ENCODE peak calls at places on chromosomes 11 and 22, in nine cellular contexts. One of them, this sample, is unnamed.

GRCh38 chr11:120186799-120187591 is 23.8 kb upstream of the OAF start:
- DNase-seq in NCI-H1105 treated with DMSO at 0.1 percent for 48 hours: no peak
- DNase-seq in dorsolateral prefrontal cortex: no peak
- DNase-seq in AG20443: peak
- DNase-seq in RPMI8226: no peak
- DNase-seq in T-cell: no peak
- DNase-seq in ELR: peak
- DNase-seq in stimulated activated CD8-positive, alpha-beta memory T cell treated with anti-CD3 and anti-CD28 coated beads, Interleukin-4, amount 100 ng/mL, for 24 hours: no peak
- DNase-seq in esophagus muscularis mucosa: no peak
- DNase-seq in this sample: peak

GRCh38 chr22:19853058-19853878 is 1.4 kb downstream of the GNB1L start:
- DNase-seq in RPMI8226: no peak
- DNase-seq in stimulated activated CD8-positive, alpha-beta memory T cell treated with anti-CD3 and anti-CD28 coated beads, Interleukin-4, amount 100 ng/mL, for 24 hours: no peak
- DNase-seq in AG20443: peak
- DNase-seq in dorsolateral prefrontal cortex: peak
- DNase-seq in esophagus muscularis mucosa: no peak
- DNase-seq in NCI-H1105 treated with DMSO at 0.1 percent for 48 hours: no peak
- DNase-seq in ELR: no peak
- DNase-seq in T-cell: no peak
- DNase-seq in this sample: no peak

GRCh38 chr11:34938621-34939020 is 22.2 kb downstream of the PDHX start:
- DNase-seq in stimulated activated CD8-positive, alpha-beta memory T cell treated with anti-CD3 and anti-CD28 coated beads, Interleukin-4, amount 100 ng/mL, for 24 hours: no peak
- DNase-seq in ELR: no peak
- DNase-seq in RPMI8226: no peak
- DNase-seq in dorsolateral prefrontal cortex: no peak
- DNase-seq in T-cell: no peak
- DNase-seq in NCI-H1105 treated with DMSO at 0.1 percent for 48 hours: no peak
- DNase-seq in esophagus muscularis mucosa: no peak
- DNase-seq in AG20443: no peak
- DNase-seq in this sample: no peak

GRCh38 chr11:73154178-73154577 is 12.1 kb upstream of the FCHSD2 start:
- DNase-seq in stimulated activated CD8-positive, alpha-beta memory T cell treated with anti-CD3 and anti-CD28 coated beads, Interleukin-4, amount 100 ng/mL, for 24 hours: no peak
- DNase-seq in T-cell: peak
- DNase-seq in AG20443: no peak
- DNase-seq in esophagus muscularis mucosa: no peak
- DNase-seq in dorsolateral prefrontal cortex: no peak
- DNase-seq in NCI-H1105 treated with DMSO at 0.1 percent for 48 hours: no peak
- DNase-seq in ELR: no peak
- DNase-seq in RPMI8226: peak
- DNase-seq in this sample: no peak

GRCh38 chr11:12539570-12539969 is 134.7 kb upstream of the TEAD1 start:
- DNase-seq in RPMI8226: no peak
- DNase-seq in esophagus muscularis mucosa: no peak
- DNase-seq in dorsolateral prefrontal cortex: no peak
- DNase-seq in NCI-H1105 treated with DMSO at 0.1 percent for 48 hours: no peak
- DNase-seq in stimulated activated CD8-positive, alpha-beta memory T cell treated with anti-CD3 and anti-CD28 coated beads, Interleukin-4, amount 100 ng/mL, for 24 hours: no peak
- DNase-seq in AG20443: peak
- DNase-seq in T-cell: no peak
- DNase-seq in ELR: peak
- DNase-seq in this sample: peak

GRCh38 chr11:30855383-30856006 is 269.3 kb upstream of the MPPED2 start:
- DNase-seq in ELR: peak
- DNase-seq in esophagus muscularis mucosa: no peak
- DNase-seq in T-cell: no peak
- DNase-seq in stimulated activated CD8-positive, alpha-beta memory T cell treated with anti-CD3 and anti-CD28 coated beads, Interleukin-4, amount 100 ng/mL, for 24 hours: no peak
- DNase-seq in RPMI8226: no peak
- DNase-seq in NCI-H1105 treated with DMSO at 0.1 percent for 48 hours: peak
- DNase-seq in AG20443: peak
- DNase-seq in dorsolateral prefrontal cortex: no peak
- DNase-seq in this sample: peak

GRCh38 chr22:47355776-47356432 is 593.5 kb downstream of the TBC1D22A start:
- DNase-seq in esophagus muscularis mucosa: no peak
- DNase-seq in RPMI8226: no peak
- DNase-seq in ELR: no peak
- DNase-seq in stimulated activated CD8-positive, alpha-beta memory T cell treated with anti-CD3 and anti-CD28 coated beads, Interleukin-4, amount 100 ng/mL, for 24 hours: no peak
- DNase-seq in T-cell: no peak
- DNase-seq in dorsolateral prefrontal cortex: no peak
- DNase-seq in NCI-H1105 treated with DMSO at 0.1 percent for 48 hours: no peak
- DNase-seq in AG20443: no peak
- DNase-seq in this sample: no peak

GRCh38 chr11:78806214-78807004 is 231.7 kb upstream of the NARS2 start:
- DNase-seq in ELR: no peak
- DNase-seq in esophagus muscularis mucosa: no peak
- DNase-seq in stimulated activated CD8-positive, alpha-beta memory T cell treated with anti-CD3 and anti-CD28 coated beads, Interleukin-4, amount 100 ng/mL, for 24 hours: no peak
- DNase-seq in RPMI8226: peak
- DNase-seq in AG20443: no peak
- DNase-seq in dorsolateral prefrontal cortex: no peak
- DNase-seq in NCI-H1105 treated with DMSO at 0.1 percent for 48 hours: no peak
- DNase-seq in T-cell: no peak
- DNase-seq in this sample: peak

GRCh38 chr22:35863432-35863831 is 145.8 kb downstream of the APOL5 start:
- DNase-seq in NCI-H1105 treated with DMSO at 0.1 percent for 48 hours: peak
- DNase-seq in esophagus muscularis mucosa: no peak
- DNase-seq in AG20443: no peak
- DNase-seq in RPMI8226: no peak
- DNase-seq in ELR: no peak
- DNase-seq in T-cell: no peak
- DNase-seq in dorsolateral prefrontal cortex: no peak
- DNase-seq in stimulated activated CD8-positive, alpha-beta memory T cell treated with anti-CD3 and anti-CD28 coated beads, Interleukin-4, amount 100 ng/mL, for 24 hours: no peak
- DNase-seq in this sample: no peak

GRCh38 chr22:27843441-27843840 is 41.9 kb upstream of the MN1 start:
- DNase-seq in stimulated activated CD8-positive, alpha-beta memory T cell treated with anti-CD3 and anti-CD28 coated beads, Interleukin-4, amount 100 ng/mL, for 24 hours: no peak
- DNase-seq in ELR: no peak
- DNase-seq in AG20443: no peak
- DNase-seq in NCI-H1105 treated with DMSO at 0.1 percent for 48 hours: no peak
- DNase-seq in RPMI8226: no peak
- DNase-seq in T-cell: no peak
- DNase-seq in esophagus muscularis mucosa: no peak
- DNase-seq in dorsolateral prefrontal cortex: no peak
- DNase-seq in this sample: no peak

GRCh38 chr22:37333724-37334460 is 51.6 kb downstream of the CYTH4 start:
- DNase-seq in NCI-H1105 treated with DMSO at 0.1 percent for 48 hours: no peak
- DNase-seq in T-cell: no peak
- DNase-seq in RPMI8226: no peak
- DNase-seq in stimulated activated CD8-positive, alpha-beta memory T cell treated with anti-CD3 and anti-CD28 coated beads, Interleukin-4, amount 100 ng/mL, for 24 hours: no peak
- DNase-seq in AG20443: no peak
- DNase-seq in dorsolateral prefrontal cortex: no peak
- DNase-seq in ELR: no peak
- DNase-seq in esophagus muscularis mucosa: no peak
- DNase-seq in this sample: no peak

GRCh38 chr11:129871914-129872313 is 23.5 kb downstream of the NFRKB start:
- DNase-seq in esophagus muscularis mucosa: no peak
- DNase-seq in dorsolateral prefrontal cortex: no peak
- DNase-seq in stimulated activated CD8-positive, alpha-beta memory T cell treated with anti-CD3 and anti-CD28 coated beads, Interleukin-4, amount 100 ng/mL, for 24 hours: no peak
- DNase-seq in NCI-H1105 treated with DMSO at 0.1 percent for 48 hours: no peak
- DNase-seq in ELR: no peak
- DNase-seq in T-cell: no peak
- DNase-seq in AG20443: no peak
- DNase-seq in RPMI8226: no peak
- DNase-seq in this sample: no peak

This sample was measured in AG10803.